ENCODE peak calls at places on chromosome 9, in four cellular contexts. One of them, this sample, is unnamed.

GRCh38 chr9:3951266-3951665 is 348.6 kb downstream of the GLIS3 start:
- DNase-seq in stimulated activated CD4-positive, alpha-beta T cell treated with anti-CD3 and anti-CD28 coated beads, Interleukin-1b, Interleukin-23, amount 100 ng/mL, for 24 hours: no peak
- DNase-seq in HCEC 1CT: no peak
- DNase-seq in T-helper 1 cell: no peak
- DNase-seq in this sample: no peak

GRCh38 chr9:129221979-129222635 is 44.0 kb upstream of the IER5L start:
- DNase-seq in stimulated activated CD4-positive, alpha-beta T cell treated with anti-CD3 and anti-CD28 coated beads, Interleukin-1b, Interleukin-23, amount 100 ng/mL, for 24 hours: no peak
- DNase-seq in HCEC 1CT: no peak
- DNase-seq in T-helper 1 cell: no peak
- DNase-seq in this sample: no peak

GRCh38 chr9:126758916-126759576 is 45.8 kb upstream of the ZBTB43 start:
- DNase-seq in stimulated activated CD4-positive, alpha-beta T cell treated with anti-CD3 and anti-CD28 coated beads, Interleukin-1b, Interleukin-23, amount 100 ng/mL, for 24 hours: no peak
- DNase-seq in T-helper 1 cell: no peak
- DNase-seq in HCEC 1CT: no peak
- DNase-seq in this sample: no peak

GRCh38 chr9:124964604-124965003 is 23.7 kb upstream of the GOLGA1 start:
- DNase-seq in HCEC 1CT: no peak
- DNase-seq in T-helper 1 cell: no peak
- DNase-seq in stimulated activated CD4-positive, alpha-beta T cell treated with anti-CD3 and anti-CD28 coated beads, Interleukin-1b, Interleukin-23, amount 100 ng/mL, for 24 hours: no peak
- DNase-seq in this sample: no peak

GRCh38 chr9:21030389-21031035 is 928 bp downstream of the HACD4 start:
- DNase-seq in T-helper 1 cell: no peak
- DNase-seq in stimulated activated CD4-positive, alpha-beta T cell treated with anti-CD3 and anti-CD28 coated beads, Interleukin-1b, Interleukin-23, amount 100 ng/mL, for 24 hours: peak
- DNase-seq in HCEC 1CT: peak
- DNase-seq in this sample: no peak

GRCh38 chr9:21524099-21524830 is 42.2 kb upstream of the IFNE start:
- DNase-seq in HCEC 1CT: no peak
- DNase-seq in stimulated activated CD4-positive, alpha-beta T cell treated with anti-CD3 and anti-CD28 coated beads, Interleukin-1b, Interleukin-23, amount 100 ng/mL, for 24 hours: no peak
- DNase-seq in T-helper 1 cell: no peak
- DNase-seq in this sample: no peak

GRCh38 chr9:91879231-91879630 is 70.8 kb downstream of the ROR2 start:
- DNase-seq in stimulated activated CD4-positive, alpha-beta T cell treated with anti-CD3 and anti-CD28 coated beads, Interleukin-1b, Interleukin-23, amount 100 ng/mL, for 24 hours: no peak
- DNase-seq in T-helper 1 cell: no peak
- DNase-seq in HCEC 1CT: no peak
- DNase-seq in this sample: no peak

GRCh38 chr9:129109952-129110739 is 447 bp downstream of the CRAT start:
- DNase-seq in stimulated activated CD4-positive, alpha-beta T cell treated with anti-CD3 and anti-CD28 coated beads, Interleukin-1b, Interleukin-23, amount 100 ng/mL, for 24 hours: no peak
- DNase-seq in HCEC 1CT: peak
- DNase-seq in T-helper 1 cell: no peak
- DNase-seq in this sample: no peak

GRCh38 chr9:96217358-96217755 is 84.6 kb downstream of the HSD17B3 start:
- DNase-seq in HCEC 1CT: no peak
- DNase-seq in stimulated activated CD4-positive, alpha-beta T cell treated with anti-CD3 and anti-CD28 coated beads, Interleukin-1b, Interleukin-23, amount 100 ng/mL, for 24 hours: no peak
- DNase-seq in T-helper 1 cell: no peak
- DNase-seq in this sample: peak

GRCh38 chr9:5112646-5113045 is 72.8 kb downstream of the INSL6 start:
- DNase-seq in T-helper 1 cell: no peak
- DNase-seq in HCEC 1CT: no peak
- DNase-seq in stimulated activated CD4-positive, alpha-beta T cell treated with anti-CD3 and anti-CD28 coated beads, Interleukin-1b, Interleukin-23, amount 100 ng/mL, for 24 hours: no peak
- DNase-seq in this sample: no peak

GRCh38 chr9:69173891-69174644 is at the start of gene TJP2:
- DNase-seq in T-helper 1 cell: peak
- DNase-seq in stimulated activated CD4-positive, alpha-beta T cell treated with anti-CD3 and anti-CD28 coated beads, Interleukin-1b, Interleukin-23, amount 100 ng/mL, for 24 hours: peak
- DNase-seq in HCEC 1CT: peak
- DNase-seq in this sample: peak

GRCh38 chr9:93031629-93032431 is 26.7 kb upstream of the SUSD3 start:
- DNase-seq in stimulated activated CD4-positive, alpha-beta T cell treated with anti-CD3 and anti-CD28 coated beads, Interleukin-1b, Interleukin-23, amount 100 ng/mL, for 24 hours: no peak
- DNase-seq in HCEC 1CT: no peak
- DNase-seq in T-helper 1 cell: no peak
- DNase-seq in this sample: no peak

GRCh38 chr9:98611986-98612505 is 96.7 kb downstream of the GABBR2 start:
- DNase-seq in HCEC 1CT: no peak
- DNase-seq in T-helper 1 cell: no peak
- DNase-seq in stimulated activated CD4-positive, alpha-beta T cell treated with anti-CD3 and anti-CD28 coated beads, Interleukin-1b, Interleukin-23, amount 100 ng/mL, for 24 hours: no peak
- DNase-seq in this sample: no peak

GRCh38 chr9:90979138-90979551 is 177.5 kb downstream of the SYK start:
- DNase-seq in T-helper 1 cell: no peak
- DNase-seq in stimulated activated CD4-positive, alpha-beta T cell treated with anti-CD3 and anti-CD28 coated beads, Interleukin-1b, Interleukin-23, amount 100 ng/mL, for 24 hours: no peak
- DNase-seq in HCEC 1CT: no peak
- DNase-seq in this sample: no peak

GRCh38 chr9:35074141-35074540 is 1.7 kb upstream of the VCP start:
- DNase-seq in stimulated activated CD4-positive, alpha-beta T cell treated with anti-CD3 and anti-CD28 coated beads, Interleukin-1b, Interleukin-23, amount 100 ng/mL, for 24 hours: no peak
- DNase-seq in HCEC 1CT: no peak
- DNase-seq in T-helper 1 cell: no peak
- DNase-seq in this sample: no peak

GRCh38 chr9:107283621-107284616 is 840 bp downstream of the RAD23B start:
- DNase-seq in HCEC 1CT: peak
- DNase-seq in T-helper 1 cell: peak
- DNase-seq in stimulated activated CD4-positive, alpha-beta T cell treated with anti-CD3 and anti-CD28 coated beads, Interleukin-1b, Interleukin-23, amount 100 ng/mL, for 24 hours: peak
- DNase-seq in this sample: peak

GRCh38 chr9:92392690-92393089 is 11.7 kb downstream of the OGN start:
- DNase-seq in T-helper 1 cell: no peak
- DNase-seq in HCEC 1CT: peak
- DNase-seq in stimulated activated CD4-positive, alpha-beta T cell treated with anti-CD3 and anti-CD28 coated beads, Interleukin-1b, Interleukin-23, amount 100 ng/mL, for 24 hours: no peak
- DNase-seq in this sample: no peak

GRCh38 chr9:2691212-2691611 is 26.1 kb upstream of the KCNV2 start:
- DNase-seq in HCEC 1CT: no peak
- DNase-seq in stimulated activated CD4-positive, alpha-beta T cell treated with anti-CD3 and anti-CD28 coated beads, Interleukin-1b, Interleukin-23, amount 100 ng/mL, for 24 hours: no peak
- DNase-seq in T-helper 1 cell: no peak
- DNase-seq in this sample: no peak

GRCh38 chr9:115115117-115115880 is 2.7 kb downstream of the TNC start:
- DNase-seq in T-helper 1 cell: no peak
- DNase-seq in HCEC 1CT: no peak
- DNase-seq in stimulated activated CD4-positive, alpha-beta T cell treated with anti-CD3 and anti-CD28 coated beads, Interleukin-1b, Interleukin-23, amount 100 ng/mL, for 24 hours: no peak
- DNase-seq in this sample: no peak

GRCh38 chr9:71218774-71219173 is 97.4 kb upstream of the TRPM3 start:
- DNase-seq in T-helper 1 cell: no peak
- DNase-seq in stimulated activated CD4-positive, alpha-beta T cell treated with anti-CD3 and anti-CD28 coated beads, Interleukin-1b, Interleukin-23, amount 100 ng/mL, for 24 hours: no peak
- DNase-seq in HCEC 1CT: no peak
- DNase-seq in this sample: no peak

GRCh38 chr9:99783799-99784198 is 37.9 kb upstream of the NR4A3 start:
- DNase-seq in T-helper 1 cell: no peak
- DNase-seq in stimulated activated CD4-positive, alpha-beta T cell treated with anti-CD3 and anti-CD28 coated beads, Interleukin-1b, Interleukin-23, amount 100 ng/mL, for 24 hours: no peak
- DNase-seq in HCEC 1CT: no peak
- DNase-seq in this sample: no peak

GRCh38 chr9:133788045-133788818 is 50.1 kb upstream of the SARDH start:
- DNase-seq in T-helper 1 cell: no peak
- DNase-seq in HCEC 1CT: no peak
- DNase-seq in stimulated activated CD4-positive, alpha-beta T cell treated with anti-CD3 and anti-CD28 coated beads, Interleukin-1b, Interleukin-23, amount 100 ng/mL, for 24 hours: no peak
- DNase-seq in this sample: no peak